ENCODE peak calls at places on chromosomes 5 and 9, in five cellular contexts. Y, R, P, T and W are unnamed samples.

GRCh38 chr5:61280766-61281427 is 51.2 kb upstream of the ZSWIM6 start:
- DNase-seq in T (no peak), Y (peak; percentile 64), R (no peak), P (no peak), W (peak; percentile 72)

GRCh38 chr5:4204616-4205151 is 609.1 kb downstream of the IRX1 start:
- DNase-seq in T (no peak), P (no peak), R (no peak), Y (no peak), W (no peak)

GRCh38 chr5:179303801-179304200 is 41.5 kb downstream of the ADAMTS2 start:
- DNase-seq in Y (peak; percentile 8), R (no peak), P (no peak), T (no peak), W (no peak)

GRCh38 chr5:67028981-67029380 is 167.6 kb downstream of the CD180 start:
- DNase-seq in P (no peak), R (no peak), Y (no peak), T (no peak), W (no peak)

GRCh38 chr5:67221487-67222242 is 25.1 kb upstream of the CD180 start:
- DNase-seq in P (no peak), R (no peak), Y (peak; percentile 44), T (no peak), W (no peak)

GRCh38 chr5:157548513-157549282 is 26.9 kb downstream of the ADAM19 start:
- DNase-seq in P (no peak), R (peak; percentile 75), T (peak; percentile 43), Y (no peak), W (no peak)

GRCh38 chr5:120252839-120253238 is 211.3 kb upstream of the PRR16 start:
- DNase-seq in P (no peak), Y (no peak), R (no peak), T (no peak), W (no peak)

GRCh38 chr9:34079181-34079580 is 30.5 kb upstream of the UBAP2 start:
- DNase-seq in T (peak; percentile 53), Y (no peak), P (peak; percentile 75), R (no peak), W (no peak)

GRCh38 chr9:110076894-110077725 is 130.8 kb downstream of the C9orf152 start:
- DNase-seq in R (peak; percentile 35), Y (no peak), T (peak; percentile 74), P (peak; percentile 23), W (no peak)

GRCh38 chr5:107670028-107670926 is 460 bp downstream of the EFNA5 start:
- DNase-seq in R (peak; percentile 21), Y (peak; percentile 51), P (peak; percentile 71), T (no peak), W (peak; percentile 67)

GRCh38 chr5:132180134-132180745 is 47.4 kb downstream of the P4HA2 start:
- DNase-seq in R (peak; percentile 79), P (peak; percentile 70), Y (no peak), T (peak; percentile 35), W (no peak)

GRCh38 chr5:54634089-54634488 is 116.5 kb downstream of the SNX18 start:
- DNase-seq in P (peak; percentile 35), R (no peak), Y (no peak), T (no peak), W (no peak)

GRCh38 chr9:102124465-102124864 is 386.0 kb upstream of the GRIN3A start:
- DNase-seq in T (no peak), R (no peak), P (peak; percentile 21), Y (peak; percentile 29), W (peak; percentile 18)

GRCh38 chr9:79565245-79565644 is 6.5 kb upstream of the TLE4 start:
- DNase-seq in P (no peak), T (no peak), Y (no peak), R (no peak), W (no peak)

GRCh38 chr5:136134653-136135052 is 2.0 kb downstream of the SMAD5 start:
- DNase-seq in Y (no peak), R (no peak), P (no peak), T (no peak), W (no peak)

GRCh38 chr5:82165740-82166530 is 112.2 kb downstream of the RPS23 start:
- DNase-seq in Y (peak; percentile 63), T (peak; percentile 85), P (peak; percentile 91), R (peak; percentile 73), W (peak; percentile 69)

GRCh38 chr5:144205141-144205551 is 34.5 kb downstream of the KCTD16 start:
- DNase-seq in R (peak; percentile 47), Y (peak; percentile 46), P (peak; percentile 51), T (peak; percentile 55), W (peak; percentile 37)

GRCh38 chr5:553874-554273 is 29.6 kb upstream of the SLC9A3 start:
- DNase-seq in T (no peak), R (no peak), P (peak; percentile 29), Y (no peak), W (no peak)

GRCh38 chr9:13971910-13972655 is 341.9 kb downstream of the NFIB start:
- DNase-seq in T (no peak), Y (no peak), R (no peak), P (peak; percentile 74), W (no peak)

GRCh38 chr9:91879231-91879630 is 70.8 kb downstream of the ROR2 start:
- DNase-seq in T (no peak), R (no peak), Y (no peak), P (no peak), W (no peak)

GRCh38 chr5:36744678-36745659 is 131.6 kb upstream of the NIPBL start:
- DNase-seq in Y (peak; percentile 74), P (peak; percentile 94), T (peak; percentile 73), R (peak; percentile 84), W (peak; percentile 86)

GRCh38 chr9:26296910-26297309 is 595.7 kb downstream of the CAAP1 start:
- DNase-seq in Y (no peak), T (peak; percentile 16), P (no peak), R (no peak), W (no peak)